ENCODE peak calls at places on chromosomes 7 and 10, in five cellular contexts. N is Right ventricle myocardium superior, L is ELR, K is LoVo, D is SK-N-MC. M is an unnamed sample.

GRCh38 chr10:84184517-84184916 is 9.8 kb upstream of the CDHR1 start:
- DNase-seq in N (no peak), L (no peak), K (no peak), D (no peak), M (no peak)

GRCh38 chr10:60208676-60209269 is 180.9 kb downstream of the ANK3 start:
- DNase-seq in N (no peak), L (peak), K (peak), D (no peak), M (no peak)

GRCh38 chr7:36287371-36288241 is 102.1 kb upstream of the ANLN start:
- DNase-seq in N (no peak), L (peak), K (peak), D (no peak), M (peak)

GRCh38 chr7:106947244-106947728 is 82.2 kb downstream of the PIK3CG start:
- DNase-seq in N (no peak), L (peak), K (peak), D (peak), M (peak)

GRCh38 chr7:111392976-111393762 is 169.1 kb downstream of the IMMP2L start:
- DNase-seq in N (no peak), L (no peak), K (no peak), D (no peak), M (no peak)

GRCh38 chr10:91632671-91633550 is at the start of gene PPP1R3C:
- DNase-seq in N (peak), L (peak), K (no peak), D (no peak), M (peak)

GRCh38 chr7:5206686-5207085 is 16.7 kb downstream of the WIPI2 start:
- DNase-seq in N (no peak), L (no peak), K (no peak), D (no peak), M (no peak)

GRCh38 chr10:103481974-103482531 is 3.0 kb upstream of the CALHM3 start:
- DNase-seq in N (no peak), L (peak), K (peak), D (peak), M (peak)

GRCh38 chr7:138542183-138542582 is 82.1 kb downstream of the TRIM24 start:
- DNase-seq in N (no peak), L (no peak), K (no peak), D (no peak), M (no peak)